ENCODE peak calls at places on chromosomes 11 and 22, in eight cellular contexts. J, R, U, S, I, F, L and V are unnamed samples.

GRCh38 chr11:11344045-11344444 is 9.0 kb downstream of the CSNK2A3 start:
- DNase-seq in J (no peak), R (no peak), U (no peak), S (no peak), I (no peak), F (no peak), L (no peak), V (no peak)

GRCh38 chr11:20161230-20161918 is 1.1 kb upstream of the DBX1 start:
- DNase-seq in J (no peak), R (no peak), U (no peak), S (no peak), I (no peak), F (peak; percentile 23), L (no peak), V (no peak)

GRCh38 chr22:30238661-30239420 is 7.7 kb downstream of the LIF start:
- DNase-seq in J (no peak), R (peak; percentile 65), U (peak; percentile 18), S (peak; percentile 47), I (no peak), F (no peak), L (peak; percentile 29), V (no peak)

GRCh38 chr11:69362315-69362714 is 68.4 kb downstream of the MYEOV start:
- DNase-seq in J (peak; percentile 2), R (no peak), U (no peak), S (no peak), I (no peak), F (no peak), L (peak; percentile 62), V (no peak)

GRCh38 chr11:103007521-103007920 is 52.0 kb upstream of the MMP13 start:
- DNase-seq in J (no peak), R (no peak), U (peak; percentile 44), S (no peak), I (no peak), F (no peak), L (no peak), V (no peak)

GRCh38 chr11:85750646-85751045 is 60.3 kb downstream of the SYTL2 start:
- DNase-seq in J (no peak), R (no peak), U (no peak), S (no peak), I (no peak), F (no peak), L (no peak), V (no peak)

GRCh38 chr11:118366287-118366686 is 6.9 kb downstream of the UBE4A start:
- DNase-seq in J (no peak), R (no peak), U (no peak), S (no peak), I (no peak), F (no peak), L (no peak), V (peak; percentile 62)

GRCh38 chr22:44091021-44091721 is 67.1 kb downstream of the PARVB start:
- DNase-seq in J (peak; percentile 49), R (no peak), U (no peak), S (no peak), I (peak; percentile 17), F (no peak), L (no peak), V (no peak)

GRCh38 chr11:32435511-32435946 is at the start of gene WT1:
- DNase-seq in J (peak; percentile 8), R (no peak), U (no peak), S (no peak), I (no peak), F (no peak), L (peak; percentile 86), V (no peak)

GRCh38 chr11:78657441-78657840 is 82.8 kb upstream of the NARS2 start:
- DNase-seq in J (no peak), R (no peak), U (no peak), S (no peak), I (no peak), F (no peak), L (no peak), V (no peak)

GRCh38 chr22:24106385-24107381 is 74.6 kb upstream of the SUSD2 start:
- DNase-seq in J (peak; percentile 8), R (peak; percentile 34), U (no peak), S (peak; percentile 28), I (peak; percentile 25), F (no peak), L (no peak), V (no peak)

GRCh38 chr11:12494699-12495098 is 117.3 kb downstream of the PARVA start:
- DNase-seq in J (no peak), R (no peak), U (no peak), S (no peak), I (no peak), F (no peak), L (no peak), V (no peak)

GRCh38 chr22:40819741-40820140 is 595 bp upstream of the SLC25A17 start:
- DNase-seq in J (no peak), R (no peak), U (peak; percentile 33), S (no peak), I (no peak), F (no peak), L (peak; percentile 68), V (no peak)

GRCh38 chr11:108727665-108728064 is 62.8 kb downstream of the DDX10 start:
- DNase-seq in J (no peak), R (no peak), U (no peak), S (no peak), I (no peak), F (no peak), L (no peak), V (no peak)

GRCh38 chr11:77056814-77057402 is 9.9 kb upstream of the CAPN5 start:
- DNase-seq in J (no peak), R (no peak), U (no peak), S (no peak), I (no peak), F (no peak), L (no peak), V (no peak)

GRCh38 chr11:112751312-112751711 is 209.9 kb upstream of the NCAM1 start:
- DNase-seq in J (no peak), R (no peak), U (no peak), S (no peak), I (no peak), F (no peak), L (no peak), V (no peak)

GRCh38 chr11:68312117-68312779 is at the start of gene LRP5:
- DNase-seq in J (peak; percentile 36), R (no peak), U (peak; percentile 62), S (peak; percentile 59), I (no peak), F (no peak), L (peak; percentile 80), V (peak; percentile 70)

GRCh38 chr22:41302016-41302767 is 867 bp downstream of the ZC3H7B start:
- DNase-seq in J (peak; percentile 18), R (no peak), U (no peak), S (no peak), I (no peak), F (no peak), L (no peak), V (no peak)

GRCh38 chr11:70141490-70142014 is 61.5 kb upstream of the FADD start:
- DNase-seq in J (peak; percentile 7), R (no peak), U (no peak), S (no peak), I (no peak), F (no peak), L (no peak), V (no peak)

GRCh38 chr22:17891427-17892167 is 117.3 kb upstream of the BID start:
- DNase-seq in J (no peak), R (no peak), U (no peak), S (peak; percentile 83), I (no peak), F (peak; percentile 16), L (peak; percentile 12), V (peak; percentile 44)

GRCh38 chr11:74278103-74278502 is 33.3 kb downstream of the P4HA3 start:
- DNase-seq in J (no peak), R (no peak), U (no peak), S (no peak), I (no peak), F (no peak), L (no peak), V (no peak)

GRCh38 chr11:29005401-29005980 is 897.3 kb downstream of the METTL15 start:
- DNase-seq in J (no peak), R (no peak), U (no peak), S (no peak), I (no peak), F (peak; percentile 0), L (no peak), V (no peak)

GRCh38 chr11:32985600-32985999 is 30.1 kb upstream of the DEPDC7 start:
- DNase-seq in J (no peak), R (no peak), U (no peak), S (no peak), I (no peak), F (no peak), L (peak; percentile 6), V (no peak)

GRCh38 chr11:15910761-15911160 is 445.6 kb downstream of the SOX6 start:
- DNase-seq in J (no peak), R (no peak), U (no peak), S (no peak), I (no peak), F (no peak), L (no peak), V (no peak)

GRCh38 chr11:117083011-117083940 is 15.0 kb downstream of the SIK3 start:
- DNase-seq in J (no peak), R (no peak), U (no peak), S (no peak), I (no peak), F (no peak), L (no peak), V (no peak)

GRCh38 chr11:11913395-11913794 is 71.6 kb downstream of the USP47 start:
- DNase-seq in J (no peak), R (no peak), U (no peak), S (no peak), I (no peak), F (no peak), L (no peak), V (no peak)

GRCh38 chr11:57368106-57368826 is 12.7 kb downstream of the PRG3 start:
- DNase-seq in J (no peak), R (no peak), U (no peak), S (no peak), I (no peak), F (peak; percentile 32), L (no peak), V (no peak)

GRCh38 chr11:4484310-4484709 is 1.9 kb downstream of the OR52K1 start:
- DNase-seq in J (no peak), R (no peak), U (no peak), S (no peak), I (no peak), F (no peak), L (no peak), V (no peak)

GRCh38 chr11:44776840-44777536 is 50.2 kb downstream of the TSPAN18 start:
- DNase-seq in J (no peak), R (peak; percentile 10), U (no peak), S (no peak), I (no peak), F (no peak), L (no peak), V (no peak)

GRCh38 chr11:119618208-119618909 is 110.6 kb downstream of the NECTIN1 start:
- DNase-seq in J (no peak), R (peak; percentile 60), U (no peak), S (peak; percentile 24), I (no peak), F (no peak), L (peak; percentile 18), V (no peak)

GRCh38 chr11:31808268-31808667 is 2.9 kb downstream of the PAX6 start:
- DNase-seq in J (no peak), R (no peak), U (no peak), S (no peak), I (no peak), F (no peak), L (no peak), V (no peak)

GRCh38 chr11:46889689-46890475 is 28.5 kb downstream of the LRP4 start:
- DNase-seq in J (peak; percentile 78), R (peak; percentile 66), U (peak; percentile 85), S (peak; percentile 78), I (peak; percentile 71), F (peak; percentile 45), L (peak; percentile 89), V (peak; percentile 79)

GRCh38 chr11:16410479-16410878 is 54.1 kb upstream of the SOX6 start:
- DNase-seq in J (no peak), R (no peak), U (no peak), S (no peak), I (no peak), F (no peak), L (no peak), V (no peak)

GRCh38 chr11:117871160-117871559 is 5.3 kb downstream of the FXYD6 start:
- DNase-seq in J (no peak), R (no peak), U (no peak), S (no peak), I (no peak), F (no peak), L (no peak), V (no peak)